ENCODE peak calls at places on chromosome 2, in five cellular contexts. A is Peyer's patch, P is neuronal stem cell, R is osteoblast, V is prostate gland. F is an unnamed sample.

GRCh38 chr2:134097740-134098139 is 156.1 kb upstream of the MGAT5 start:
- DNase-seq in V (no peak), P (no peak), A (no peak), R (no peak), F (no peak)

GRCh38 chr2:88051792-88052191 is 3.8 kb downstream of the KRCC1 start:
- DNase-seq in P (no peak), A (no peak), R (no peak), V (no peak), F (no peak)

GRCh38 chr2:132824716-132825115 is 154.7 kb upstream of the LYPD1 start:
- DNase-seq in A (no peak), P (no peak), R (no peak), V (no peak), F (no peak)

GRCh38 chr2:239598011-239598731 is 197.4 kb upstream of the HDAC4 start:
- DNase-seq in P (no peak), A (peak), V (no peak), R (no peak), F (peak)

GRCh38 chr2:113963965-113964364 is 74.1 kb downstream of the ACTR3 start:
- DNase-seq in R (no peak), A (no peak), V (no peak), P (no peak), F (no peak)

GRCh38 chr2:213766465-213766891 is 482.2 kb downstream of the SPAG16 start:
- DNase-seq in R (no peak), V (no peak), A (no peak), P (no peak), F (no peak)

GRCh38 chr2:122236152-122236892 is 480.9 kb downstream of the TSN start:
- DNase-seq in R (no peak), P (no peak), A (no peak), V (no peak), F (no peak)

GRCh38 chr2:159157361-159158045 is 129.0 kb downstream of the WDSUB1 start:
- DNase-seq in R (no peak), A (no peak), P (no peak), V (peak), F (no peak)

GRCh38 chr2:208012449-208012848 is 12.9 kb downstream of the PLEKHM3 start:
- DNase-seq in P (no peak), R (no peak), V (no peak), A (peak), F (no peak)

GRCh38 chr2:219308142-219309093 is 783 bp downstream of the PTPRN start:
- DNase-seq in A (peak), V (no peak), P (peak), R (peak), F (peak)

GRCh38 chr2:65554765-65555561 is 122.6 kb upstream of the SPRED2 start:
- DNase-seq in P (no peak), A (no peak), R (peak), V (no peak), F (no peak)

GRCh38 chr2:46299365-46300263 is 2.4 kb downstream of the EPAS1 start:
- DNase-seq in P (peak), R (peak), A (peak), V (peak), F (peak)

GRCh38 chr2:58796239-58796638 is 555.1 kb upstream of the FANCL start:
- DNase-seq in V (no peak), R (no peak), A (no peak), P (no peak), F (no peak)

GRCh38 chr2:134926231-134926931 is 7.8 kb downstream of the CCNT2 start:
- DNase-seq in V (no peak), A (no peak), P (no peak), R (peak), F (no peak)

GRCh38 chr2:36301843-36302242 is 53.7 kb upstream of the CRIM1 start:
- DNase-seq in R (peak), V (no peak), A (no peak), P (no peak), F (no peak)
- H3K27ac ChIP-seq in R (no peak), V (no peak), A (no peak), P (no peak), F (no peak)

GRCh38 chr2:240832816-240833497 is 12.9 kb upstream of the KIF1A start:
- DNase-seq in A (no peak), P (no peak), R (peak), V (no peak), F (no peak)

GRCh38 chr2:240831594-240832204 is 11.7 kb upstream of the KIF1A start:
- DNase-seq in R (no peak), V (no peak), A (no peak), P (no peak), F (peak)

GRCh38 chr2:240834377-240834975 is 14.5 kb upstream of the KIF1A start:
- DNase-seq in R (peak), A (no peak), P (no peak), V (no peak), F (peak)

GRCh38 chr2:240833724-240834285 is 13.8 kb upstream of the KIF1A start:
- DNase-seq in A (no peak), P (no peak), R (peak), V (no peak), F (no peak)

GRCh38 chr2:240832205-240832727 is 12.2 kb upstream of the KIF1A start:
- DNase-seq in R (peak), P (peak), A (peak), V (peak), F (peak)
- H3K27ac ChIP-seq in R (no peak), P (no peak), A (no peak), V (no peak), F (no peak)

GRCh38 chr2:105842555-105842954 is 97.8 kb downstream of the NCK2 start:
- DNase-seq in V (no peak), R (no peak), A (no peak), P (no peak), F (no peak)

GRCh38 chr2:105843797-105844374 is 99.2 kb downstream of the NCK2 start:
- DNase-seq in R (no peak), P (no peak), A (no peak), V (no peak), F (no peak)

GRCh38 chr2:105839793-105840192 is 95.1 kb downstream of the NCK2 start:
- DNase-seq in A (no peak), V (no peak), R (no peak), P (no peak), F (no peak)

GRCh38 chr2:105840933-105841332 is 96.2 kb downstream of the NCK2 start:
- DNase-seq in V (no peak), P (no peak), A (no peak), R (no peak), F (no peak)

DNA sequence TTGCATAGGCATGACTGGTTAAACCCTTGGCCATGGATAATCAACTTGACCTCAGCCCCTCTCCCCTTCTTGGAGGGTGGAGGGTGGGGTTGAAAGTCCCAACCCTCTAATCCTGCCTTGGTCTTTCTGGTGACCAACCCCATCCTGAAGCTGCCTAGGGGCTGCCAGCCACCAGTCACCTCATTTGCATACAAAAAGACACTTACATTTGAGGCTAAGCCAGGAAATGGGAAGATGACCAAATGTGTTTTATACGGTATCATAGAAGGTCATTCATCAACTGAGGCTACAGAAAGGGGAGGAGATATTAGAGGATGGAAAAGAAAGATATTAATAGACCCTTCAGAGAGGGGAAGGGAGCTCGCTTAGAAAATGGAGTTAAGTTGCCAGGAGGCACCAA is 96.8 kb downstream of the NCK2 start:
- DNase-seq in P (no peak), R (no peak), A (no peak), V (no peak), F (no peak)
- H3K27ac ChIP-seq in P (no peak), R (no peak), A (no peak), V (no peak), F (peak)

GRCh38 chr2:28810384-28811285 is at the start of gene SPDYA:
- DNase-seq in A (peak), R (peak), V (peak), P (peak), F (peak)
- H3K27ac ChIP-seq in A (no peak), R (peak), V (peak), P (peak), F (no peak)

GRCh38 chr2:172997031-172997430 is 78.6 kb upstream of the MAP3K20 start:
- DNase-seq in P (no peak), A (no peak), R (no peak), V (no peak), F (no peak)
- H3K27ac ChIP-seq in P (no peak), A (no peak), R (no peak), V (no peak), F (no peak)

GRCh38 chr2:85259101-85259590 is 68.6 kb downstream of the TGOLN2 start:
- DNase-seq in V (no peak), P (peak), R (peak), A (no peak), F (peak)
- H3K27ac ChIP-seq in V (peak), P (peak), R (peak), A (peak), F (no peak)

GRCh38 chr2:138819964-138820363 is 39.8 kb upstream of the NXPH2 start:
- DNase-seq in P (no peak), R (no peak), V (no peak), A (no peak), F (no peak)

GRCh38 chr2:138814123-138814883 is 34.1 kb upstream of the NXPH2 start:
- DNase-seq in P (no peak), A (no peak), V (no peak), R (no peak), F (no peak)

GRCh38 chr2:138823651-138824050 is 43.5 kb upstream of the NXPH2 start:
- DNase-seq in A (no peak), P (no peak), R (no peak), V (no peak), F (no peak)

DNA sequence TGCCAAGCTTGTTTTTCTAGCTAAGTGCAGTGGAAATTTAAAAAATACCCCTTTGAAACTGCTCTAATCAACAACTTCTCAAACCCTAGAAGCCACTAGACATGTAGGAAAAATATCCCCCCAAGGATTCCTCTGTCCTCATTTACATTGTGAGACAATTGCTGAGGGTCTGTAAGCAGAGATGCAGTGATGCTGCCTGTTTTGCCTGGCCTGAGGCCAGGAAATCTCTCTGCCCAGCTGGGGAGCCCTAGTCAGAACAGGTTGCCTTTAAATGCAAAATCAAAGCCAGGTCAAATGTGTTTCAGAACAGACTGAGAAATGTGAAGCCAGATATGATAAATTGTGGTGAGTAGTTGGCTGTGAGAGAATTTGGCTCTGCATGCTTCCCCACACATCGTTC is 38.3 kb upstream of the NXPH2 start:
- DNase-seq in R (no peak), P (no peak), V (no peak), A (no peak), F (no peak)
- H3K27ac ChIP-seq in R (no peak), P (no peak), V (no peak), A (no peak), F (no peak)